ENCODE peak calls at places on chromosomes 7 and 10, in nine cellular contexts. D, Q, S, P, J, C, R, Y and T are unnamed samples.

GRCh38 chr7:36291387-36292316 is 98.0 kb upstream of the ANLN start:
- DNase-seq in D (peak), Q (peak), S (peak), P (peak), J (peak), C (peak), R (peak), Y (peak), T (no peak)

GRCh38 chr7:75823198-75823910 is 9.7 kb upstream of the CCL24 start:
- DNase-seq in D (no peak), Q (no peak), S (no peak), P (no peak), J (no peak), C (no peak), R (no peak), Y (no peak), T (no peak)

GRCh38 chr10:116985611-116986010 is 19.4 kb downstream of the SHTN1 start:
- DNase-seq in D (no peak), Q (no peak), S (no peak), P (no peak), J (no peak), C (peak), R (no peak), Y (no peak), T (no peak)

GRCh38 chr7:71976670-71977069 is 435.5 kb downstream of the CALN1 start:
- DNase-seq in D (no peak), Q (no peak), S (peak), P (no peak), J (no peak), C (no peak), R (no peak), Y (no peak), T (no peak)

GRCh38 chr7:103637080-103637479 is 191.1 kb upstream of the SLC26A5 start:
- DNase-seq in D (no peak), Q (no peak), S (no peak), P (peak), J (no peak), C (peak), R (no peak), Y (no peak), T (no peak)

GRCh38 chr7:70356324-70356797 is 758.1 kb downstream of the AUTS2 start:
- DNase-seq in D (no peak), Q (no peak), S (no peak), P (no peak), J (no peak), C (no peak), R (no peak), Y (no peak), T (no peak)

GRCh38 chr7:132367795-132368194 is 208.5 kb downstream of the PLXNA4 start:
- DNase-seq in D (no peak), Q (no peak), S (no peak), P (no peak), J (no peak), C (no peak), R (no peak), Y (no peak), T (no peak)

GRCh38 chr10:46226232-46226631 is 60.6 kb upstream of the ANTXRL start:
- DNase-seq in D (no peak), Q (no peak), S (no peak), P (no peak), J (no peak), C (no peak), R (no peak), Y (no peak), T (no peak)

GRCh38 chr7:141478845-141479244 is 72.4 kb upstream of the AGK start:
- DNase-seq in D (no peak), Q (no peak), S (no peak), P (no peak), J (no peak), C (no peak), R (no peak), Y (no peak), T (no peak)

GRCh38 chr7:43077732-43078391 is 34.6 kb upstream of the HECW1 start:
- DNase-seq in D (peak), Q (peak), S (no peak), P (peak), J (peak), C (peak), R (no peak), Y (no peak), T (no peak)

GRCh38 chr10:98446656-98447221 is at the start of gene HPS1:
- DNase-seq in D (no peak), Q (peak), S (peak), P (peak), J (peak), C (peak), R (peak), Y (peak), T (no peak)

GRCh38 chr10:7817576-7817975 is 729 bp upstream of the TAF3 start:
- DNase-seq in D (no peak), Q (peak), S (no peak), P (no peak), J (no peak), C (no peak), R (no peak), Y (no peak), T (no peak)

GRCh38 chr7:66629659-66630058 is 978 bp downstream of the KCTD7 start:
- DNase-seq in D (no peak), Q (no peak), S (no peak), P (no peak), J (peak), C (no peak), R (peak), Y (no peak), T (no peak)

GRCh38 chr10:72503241-72503640 is 122.6 kb downstream of the MICU1 start:
- DNase-seq in D (no peak), Q (no peak), S (no peak), P (no peak), J (no peak), C (peak), R (no peak), Y (no peak), T (no peak)

GRCh38 chr7:106862317-106863183 is 2.5 kb upstream of the PIK3CG start:
- DNase-seq in D (no peak), Q (no peak), S (no peak), P (no peak), J (no peak), C (peak), R (no peak), Y (no peak), T (no peak)

GRCh38 chr7:113394856-113395255 is 276.5 kb upstream of the SMIM30 start:
- DNase-seq in D (no peak), Q (peak), S (no peak), P (no peak), J (no peak), C (no peak), R (no peak), Y (no peak), T (no peak)

GRCh38 chr7:41544241-41544640 is 158.6 kb downstream of the INHBA start:
- DNase-seq in D (no peak), Q (no peak), S (no peak), P (no peak), J (no peak), C (no peak), R (no peak), Y (no peak), T (no peak)

GRCh38 chr7:110205899-110206298 is 885.0 kb upstream of the LRRN3 start:
- DNase-seq in D (no peak), Q (no peak), S (no peak), P (no peak), J (no peak), C (no peak), R (no peak), Y (no peak), T (no peak)

GRCh38 chr7:80934286-80934685 is 15.4 kb upstream of the SEMA3C start:
- DNase-seq in D (no peak), Q (no peak), S (no peak), P (no peak), J (no peak), C (peak), R (no peak), Y (no peak), T (peak)

GRCh38 chr7:80604436-80604835 is 34.0 kb upstream of the CD36 start:
- DNase-seq in D (no peak), Q (no peak), S (no peak), P (no peak), J (no peak), C (no peak), R (no peak), Y (no peak), T (no peak)

GRCh38 chr7:38728145-38728544 is 97.0 kb upstream of the AMPH start:
- DNase-seq in D (no peak), Q (no peak), S (no peak), P (no peak), J (no peak), C (no peak), R (no peak), Y (no peak), T (peak)

GRCh38 chr10:24453973-24454372 is 245.0 kb downstream of the KIAA1217 start:
- DNase-seq in D (no peak), Q (no peak), S (no peak), P (no peak), J (no peak), C (no peak), R (no peak), Y (no peak), T (no peak)

GRCh38 chr10:24449769-24450310 is 240.9 kb downstream of the KIAA1217 start:
- DNase-seq in D (no peak), Q (no peak), S (no peak), P (no peak), J (no peak), C (no peak), R (no peak), Y (no peak), T (no peak)

GRCh38 chr10:24453404-24453830 is 244.5 kb downstream of the KIAA1217 start:
- DNase-seq in D (no peak), Q (no peak), S (no peak), P (no peak), J (no peak), C (no peak), R (no peak), Y (no peak), T (no peak)

GRCh38 chr10:24451325-24451820 is 242.4 kb downstream of the KIAA1217 start:
- DNase-seq in D (no peak), Q (peak), S (no peak), P (no peak), J (no peak), C (no peak), R (no peak), Y (no peak), T (no peak)

DNA sequence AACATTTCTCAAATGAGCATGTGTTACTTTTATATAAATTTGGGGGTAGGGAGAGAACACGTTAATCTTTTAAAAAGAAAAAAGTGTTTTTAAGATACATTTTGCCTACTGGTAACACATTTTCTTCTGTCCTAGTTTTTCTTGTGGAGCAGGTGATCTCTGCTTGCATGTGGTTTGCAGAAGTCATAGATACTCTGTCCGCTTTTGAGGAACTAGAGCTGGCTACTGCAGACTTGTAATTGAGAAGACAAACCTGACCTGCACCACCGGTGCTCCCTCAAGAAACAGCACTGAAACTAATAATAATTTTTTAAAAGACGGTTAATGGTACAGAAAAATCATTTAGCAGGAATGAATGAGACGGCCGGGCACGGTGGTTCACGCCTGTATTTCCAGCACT is 243.1 kb downstream of the KIAA1217 start:
- DNase-seq in D (no peak), Q (no peak), S (no peak), P (no peak), J (no peak), C (no peak), R (no peak), Y (no peak), T (no peak)
- H3K4me3 ChIP-seq in D (no peak), Q (no peak), S (no peak), P (no peak), J (no peak), C (no peak), R (no peak), Y (no peak), T (no peak)

GRCh38 chr7:2511769-2512168 is 7.8 kb upstream of the LFNG start:
- DNase-seq in D (no peak), Q (no peak), S (no peak), P (no peak), J (no peak), C (no peak), R (no peak), Y (no peak), T (no peak)
- H3K4me3 ChIP-seq in D (no peak), Q (no peak), S (no peak), P (no peak), J (no peak), C (no peak), R (no peak), Y (no peak), T (no peak)

GRCh38 chr7:16934947-16935742 is 53.4 kb upstream of the AGR3 start:
- DNase-seq in D (no peak), Q (no peak), S (no peak), P (peak), J (no peak), C (no peak), R (no peak), Y (no peak), T (no peak)

GRCh38 chr7:16929146-16929762 is 47.5 kb upstream of the AGR3 start:
- DNase-seq in D (no peak), Q (no peak), S (peak), P (no peak), J (no peak), C (no peak), R (no peak), Y (no peak), T (no peak)

GRCh38 chr7:16930958-16931357 is 49.2 kb upstream of the AGR3 start:
- DNase-seq in D (no peak), Q (no peak), S (no peak), P (no peak), J (no peak), C (no peak), R (no peak), Y (no peak), T (no peak)

GRCh38 chr7:16936626-16937422 is 55.0 kb upstream of the AGR3 start:
- DNase-seq in D (no peak), Q (no peak), S (no peak), P (no peak), J (no peak), C (no peak), R (no peak), Y (no peak), T (no peak)

GRCh38 chr7:16933296-16934248 is 51.8 kb upstream of the AGR3 start:
- DNase-seq in D (no peak), Q (no peak), S (peak), P (no peak), J (peak), C (peak), R (no peak), Y (no peak), T (no peak)
- H3K4me3 ChIP-seq in D (no peak), Q (no peak), S (no peak), P (no peak), J (no peak), C (no peak), R (no peak), Y (no peak), T (no peak)

DNA sequence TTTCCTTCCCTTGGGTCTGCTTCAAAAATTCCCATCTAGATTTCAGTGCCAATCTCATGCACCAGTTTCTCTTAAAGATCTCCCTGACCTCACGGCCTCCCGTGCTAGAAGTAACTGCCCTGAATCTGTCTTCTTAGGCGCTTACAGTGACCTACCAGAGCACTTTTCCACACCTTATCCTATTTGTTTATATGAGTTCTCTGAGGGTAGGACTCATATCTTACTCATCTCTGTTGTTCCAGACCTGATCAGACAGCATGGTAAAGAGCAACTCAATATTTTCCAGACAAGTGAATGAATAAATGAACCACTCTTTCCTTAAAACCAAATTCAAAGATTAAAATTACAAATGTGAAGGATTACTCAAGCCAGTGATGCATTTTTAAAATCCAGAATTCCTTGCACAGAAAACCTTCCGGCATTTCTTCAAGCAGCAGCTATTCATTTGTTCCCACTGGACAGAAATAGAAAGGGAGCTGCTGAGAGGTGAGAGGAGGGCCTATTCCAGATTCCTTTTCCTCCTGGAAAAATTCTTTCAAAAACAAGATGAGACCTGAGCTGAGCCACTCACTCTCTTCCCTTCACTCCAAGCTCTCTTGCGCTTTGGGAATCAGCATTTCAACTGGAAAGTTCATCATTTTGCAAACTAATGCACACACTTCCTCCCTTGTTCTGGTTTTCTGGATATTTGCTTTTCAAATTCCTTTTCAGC is 94.6 kb downstream of the ELMO1 start:
- DNase-seq in D (no peak), Q (no peak), S (no peak), P (no peak), J (no peak), C (no peak), R (no peak), Y (no peak), T (no peak)
- H3K4me3 ChIP-seq in D (no peak), Q (no peak), S (no peak), P (no peak), J (no peak), C (no peak), R (no peak), Y (no peak), T (no peak)

GRCh38 chr7:5693529-5693928 is 87.9 kb downstream of the RNF216 start:
- DNase-seq in D (no peak), Q (peak), S (peak), P (peak), J (peak), C (peak), R (peak), Y (no peak), T (peak)

GRCh38 chr7:5692845-5693278 is 88.6 kb downstream of the RNF216 start:
- DNase-seq in D (no peak), Q (no peak), S (peak), P (peak), J (no peak), C (peak), R (no peak), Y (no peak), T (no peak)

GRCh38 chr7:5695037-5695708 is 86.3 kb downstream of the RNF216 start:
- DNase-seq in D (peak), Q (no peak), S (peak), P (no peak), J (no peak), C (peak), R (peak), Y (no peak), T (no peak)

GRCh38 chr7:5695709-5696345 is 85.6 kb downstream of the RNF216 start:
- DNase-seq in D (no peak), Q (no peak), S (no peak), P (no peak), J (no peak), C (peak), R (peak), Y (no peak), T (no peak)

GRCh38 chr7:5694221-5694754 is 87.2 kb downstream of the RNF216 start:
- DNase-seq in D (peak), Q (no peak), S (peak), P (no peak), J (no peak), C (peak), R (no peak), Y (no peak), T (peak)
- H3K4me3 ChIP-seq in D (no peak), Q (no peak), S (peak), P (no peak), J (no peak), C (no peak), R (no peak), Y (no peak), T (no peak)